ENCODE peak calls at places on chromosomes 13 and 19, in ten cellular contexts. X, B, C, R, J, N, Y, D, S and A are unnamed samples.

GRCh38 chr19:44602071-44602470 is 11.3 kb upstream of the IGSF23 start:
- DNase-seq in X (no peak), B (peak), C (no peak), R (no peak), J (no peak), N (no peak), Y (no peak), D (no peak), S (no peak), A (no peak)

GRCh38 chr13:47334173-47334572 is 437.3 kb upstream of the HTR2A start:
- DNase-seq in X (no peak), B (no peak), C (no peak), R (peak), J (no peak), N (peak), Y (no peak), D (no peak), S (no peak), A (no peak)

GRCh38 chr13:77207943-77208342 is 119.0 kb downstream of the MYCBP2 start:
- DNase-seq in X (no peak), B (no peak), C (no peak), R (peak), J (no peak), N (peak), Y (no peak), D (no peak), S (no peak), A (no peak)

GRCh38 chr13:44735806-44736205 is 159.7 kb upstream of the TSC22D1 start:
- DNase-seq in X (no peak), B (no peak), C (no peak), R (no peak), J (no peak), N (no peak), Y (no peak), D (no peak), S (no peak), A (no peak)

GRCh38 chr13:46206138-46206537 is 5.6 kb upstream of the LRRC63 start:
- DNase-seq in X (no peak), B (no peak), C (no peak), R (no peak), J (no peak), N (no peak), Y (no peak), D (no peak), S (no peak), A (no peak)

GRCh38 chr19:16386619-16387240 is 62.1 kb downstream of the KLF2 start:
- DNase-seq in X (peak), B (no peak), C (peak), R (peak), J (peak), N (peak), Y (no peak), D (peak), S (peak), A (peak)

GRCh38 chr19:41269055-41269454 is 4.9 kb downstream of the HNRNPUL1 start:
- DNase-seq in X (no peak), B (no peak), C (no peak), R (no peak), J (no peak), N (no peak), Y (no peak), D (no peak), S (no peak), A (no peak)

GRCh38 chr19:611506-611869 is 21.8 kb downstream of the HCN2 start:
- DNase-seq in X (peak), B (no peak), C (peak), R (peak), J (no peak), N (peak), Y (no peak), D (no peak), S (no peak), A (no peak)

GRCh38 chr19:38164526-38164925 is 59.5 kb downstream of the DPF1 start:
- DNase-seq in X (no peak), B (no peak), C (no peak), R (no peak), J (no peak), N (no peak), Y (no peak), D (no peak), S (no peak), A (no peak)

GRCh38 chr19:5287066-5287465 is 53.5 kb downstream of the PTPRS start:
- DNase-seq in X (no peak), B (no peak), C (peak), R (no peak), J (no peak), N (no peak), Y (no peak), D (no peak), S (no peak), A (no peak)

GRCh38 chr13:110306960-110307696 is at the start of the genes COL4A1 and COL4A2:
- DNase-seq in X (no peak), B (no peak), C (peak), R (no peak), J (peak), N (peak), Y (no peak), D (peak), S (peak), A (no peak)

GRCh38 chr13:47903836-47904235 is 97.2 kb downstream of the SUCLA2 start:
- DNase-seq in X (no peak), B (no peak), C (no peak), R (no peak), J (no peak), N (peak), Y (no peak), D (no peak), S (no peak), A (no peak)

GRCh38 chr19:11784356-11784755 is 14.0 kb upstream of the ZNF491 start:
- DNase-seq in X (no peak), B (no peak), C (no peak), R (no peak), J (no peak), N (no peak), Y (no peak), D (no peak), S (no peak), A (no peak)

GRCh38 chr19:33998739-33999345 is 173.5 kb upstream of the LSM14A start:
- DNase-seq in X (no peak), B (no peak), C (no peak), R (no peak), J (no peak), N (peak), Y (no peak), D (peak), S (no peak), A (no peak)

GRCh38 chr19:17389957-17390664 is 3.9 kb downstream of the CCDC194 start:
- DNase-seq in X (no peak), B (no peak), C (no peak), R (no peak), J (no peak), N (peak), Y (no peak), D (no peak), S (no peak), A (no peak)

GRCh38 chr13:71327266-71327665 is 539.7 kb downstream of the DACH1 start:
- DNase-seq in X (no peak), B (no peak), C (no peak), R (no peak), J (no peak), N (no peak), Y (no peak), D (no peak), S (no peak), A (no peak)